ENCODE peak calls at places on chromosomes 6 and 20, in four cellular contexts. T is ovary, I is A549, S is upper lobe of left lung. F is an unnamed sample.
A peak's percentile ranks its signal among the peaks of the same experiment; 100 is the strongest.

GRCh38 chr6:85756982-85757381 is 114.3 kb upstream of the SYNCRIP start:
- DNase-seq in T (no peak), S (no peak), I (peak; percentile 23), F (no peak)

GRCh38 chr6:43936476-43936875 is 166.5 kb downstream of the VEGFA start:
- DNase-seq in S (no peak), T (no peak), I (no peak), F (no peak)

GRCh38 chr6:63624091-63624490 is 11.5 kb upstream of the PHF3 start:
- DNase-seq in I (no peak), T (no peak), S (no peak), F (no peak)

GRCh38 chr6:140319209-140319608 is 944.8 kb upstream of the CITED2 start:
- DNase-seq in I (peak; percentile 12), S (no peak), T (no peak), F (no peak)

GRCh38 chr6:46652232-46652602 is 401 bp downstream of the CYP39A1 start:
- DNase-seq in S (no peak), I (no peak), T (no peak), F (no peak)

GRCh38 chr6:156787569-156788492 is 10.7 kb downstream of the ARID1B start:
- DNase-seq in S (no peak), I (no peak), T (no peak), F (no peak)

GRCh38 chr20:25058051-25058796 is at the start of gene ACSS1:
- DNase-seq in T (peak; percentile 62), I (peak; percentile 54), S (peak; percentile 94), F (peak; percentile 70)

GRCh38 chr20:20603339-20603990 is 109.0 kb downstream of the RALGAPA2 start:
- DNase-seq in T (no peak), S (no peak), I (no peak), F (no peak)

GRCh38 chr6:12844284-12845223 is 128.0 kb downstream of the PHACTR1 start:
- DNase-seq in T (no peak), I (peak; percentile 13), S (no peak), F (no peak)

GRCh38 chr6:41986339-41986738 is 44.7 kb upstream of the CCND3 start:
- DNase-seq in S (no peak), I (no peak), T (no peak), F (no peak)

GRCh38 chr6:20802596-20802995 is 268.3 kb downstream of the CDKAL1 start:
- DNase-seq in S (no peak), I (no peak), T (no peak), F (no peak)

GRCh38 chr6:112184996-112185395 is 69.4 kb downstream of the LAMA4 start:
- DNase-seq in T (no peak), I (no peak), S (no peak), F (no peak)

GRCh38 chr6:137734005-137734874 is 132.8 kb upstream of the TNFAIP3 start:
- DNase-seq in S (no peak), T (no peak), I (no peak), F (no peak)

GRCh38 chr20:12012241-12013222 is 94.8 kb downstream of the BTBD3 start:
- DNase-seq in T (no peak), I (peak; percentile 65), S (no peak), F (peak; percentile 28)

GRCh38 chr6:125957845-125958244 is 1.3 kb downstream of the HINT3 start:
- DNase-seq in T (no peak), I (peak; percentile 50), S (no peak), F (no peak)

GRCh38 chr6:36713846-36714245 is 16.2 kb downstream of the RAB44 start:
- DNase-seq in I (no peak), T (no peak), S (no peak), F (no peak)

GRCh38 chr20:13412806-13413445 is 191.9 kb downstream of the ISM1 start:
- DNase-seq in T (no peak), I (peak; percentile 28), S (no peak), F (no peak)

GRCh38 chr6:11050735-11051134 is 6.6 kb upstream of the ELOVL2 start:
- DNase-seq in T (no peak), S (no peak), I (peak; percentile 29), F (no peak)

GRCh38 chr6:169177516-169178196 is 76.0 kb downstream of the THBS2 start:
- DNase-seq in T (no peak), I (no peak), S (no peak), F (no peak)

GRCh38 chr20:57856658-57857057 is 146.8 kb upstream of the PMEPA1 start:
- DNase-seq in I (no peak), S (no peak), T (no peak), F (no peak)

GRCh38 chr6:157329829-157330228 is 6.5 kb upstream of the TMEM242 start:
- DNase-seq in S (no peak), I (no peak), T (no peak), F (no peak)

GRCh38 chr6:53065266-53066058 is at the start of gene FBXO9:
- DNase-seq in T (peak; percentile 76), I (peak; percentile 58), S (peak; percentile 95), F (peak; percentile 51)

GRCh38 chr6:43667245-43668150 is 20.1 kb downstream of the MRPS18A start:
- DNase-seq in I (peak; percentile 68), S (peak; percentile 88), T (peak; percentile 73), F (peak; percentile 92)

GRCh38 chr6:26323525-26324294 is 41.3 kb upstream of the BTN3A2 start:
- DNase-seq in S (no peak), I (no peak), T (no peak), F (no peak)

GRCh38 chr6:143864234-143864633 is at the start of gene ZC2HC1B:
- DNase-seq in S (no peak), I (no peak), T (no peak), F (no peak)

GRCh38 chr20:49797292-49797628 is 15.4 kb upstream of the SLC9A8 start:
- DNase-seq in I (no peak), T (no peak), S (no peak), F (no peak)

GRCh38 chr6:154218336-154218735 is 138.3 kb downstream of the IPCEF1 start:
- DNase-seq in I (no peak), S (no peak), T (no peak), F (no peak)

GRCh38 chr20:558117-558516 is 14.5 kb upstream of the CSNK2A1 start:
- DNase-seq in S (no peak), T (no peak), I (no peak), F (no peak)

GRCh38 chr6:44097782-44098317 is 29.4 kb downstream of the MRPL14 start:
- DNase-seq in S (no peak), T (no peak), I (no peak), F (no peak)

GRCh38 chr6:13454286-13455221 is 32.8 kb downstream of the GFOD1 start:
- DNase-seq in I (no peak), T (no peak), S (no peak), F (peak; percentile 32)

GRCh38 chr6:39296745-39297640 is 17.2 kb downstream of the KCNK17 start:
- DNase-seq in I (no peak), S (peak; percentile 85), T (peak; percentile 70), F (no peak)

GRCh38 chr20:41361757-41362747 is 4.6 kb downstream of the EMILIN3 start:
- DNase-seq in S (peak; percentile 85), I (no peak), T (no peak), F (no peak)

GRCh38 chr6:37054171-37054570 is 48.7 kb downstream of the FGD2 start:
- DNase-seq in I (no peak), S (peak; percentile 37), T (no peak), F (no peak)

GRCh38 chr20:6157345-6157744 is 34.5 kb upstream of the FERMT1 start:
- DNase-seq in S (no peak), T (no peak), I (peak; percentile 31), F (no peak)

GRCh38 chr6:128519931-128520435 is 416 bp downstream of the PTPRK start:
- DNase-seq in S (peak; percentile 86), T (peak; percentile 59), I (peak; percentile 25), F (peak; percentile 45)

GRCh38 chr6:165404703-165405102 is 95.3 kb upstream of the C6orf118 start:
- DNase-seq in T (no peak), I (no peak), S (no peak), F (no peak)

GRCh38 chr20:9514461-9515210 is at the start of gene LAMP5:
- DNase-seq in I (no peak), T (no peak), S (peak; percentile 77), F (no peak)

GRCh38 chr6:121112358-121112757 is 221.9 kb downstream of the TBC1D32 start:
- DNase-seq in I (no peak), T (no peak), S (no peak), F (no peak)

GRCh38 chr20:49396230-49396629 is 86.2 kb downstream of the KCNB1 start:
- DNase-seq in S (no peak), T (no peak), I (no peak), F (no peak)

GRCh38 chr20:57622579-57623381 is 2.6 kb upstream of the ZBP1 start:
- DNase-seq in T (no peak), I (peak; percentile 91), S (peak; percentile 91), F (peak; percentile 68)

GRCh38 chr6:73086726-73087125 is 138.6 kb downstream of the KHDC1L start:
- DNase-seq in I (no peak), T (no peak), S (no peak), F (no peak)

GRCh38 chr6:73085362-73085975 is 139.8 kb downstream of the KHDC1L start:
- DNase-seq in T (no peak), I (no peak), S (no peak), F (no peak)

GRCh38 chr6:73083886-73084285 is 141.4 kb downstream of the KHDC1L start:
- DNase-seq in S (no peak), T (no peak), I (no peak), F (no peak)

GRCh38 chr6:73088138-73088813 is 137.0 kb downstream of the KHDC1L start:
- DNase-seq in I (no peak), S (no peak), T (no peak), F (no peak)
- TF ChIP-seq EP300 in I (no peak), S (no peak), T (no peak), F (no peak)

GRCh38 chr6:146913842-146914562 is 290.2 kb upstream of the STXBP5 start:
- DNase-seq in S (peak; percentile 9), I (peak; percentile 90), T (peak; percentile 68), F (peak; percentile 28)
- TF ChIP-seq EP300 in S (no peak), I (no peak), T (no peak), F (no peak)

DNA sequence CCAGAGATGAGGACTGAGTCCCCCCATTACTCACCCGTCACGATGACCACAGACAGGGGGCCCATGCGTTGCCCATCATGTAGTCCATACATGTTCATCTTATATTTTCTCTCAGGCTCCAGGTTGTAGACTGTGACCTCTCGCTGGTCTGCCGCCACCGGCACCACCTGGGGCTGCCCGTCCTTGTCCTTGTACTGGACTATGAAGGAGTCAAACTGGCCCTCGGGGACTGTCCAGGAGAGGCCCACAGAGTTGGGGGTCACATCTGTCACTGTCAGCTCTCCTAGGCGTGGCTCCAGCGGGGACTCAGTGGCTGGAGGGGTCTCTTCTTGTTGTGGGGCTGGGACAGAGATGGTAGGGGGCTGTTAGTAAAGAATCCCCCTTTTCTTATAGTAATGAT is 35.4 kb downstream of the CYP21A2 start:
- DNase-seq in S (peak; percentile 60), T (no peak), I (no peak), F (no peak)
- TF ChIP-seq EP300 in S (no peak), T (no peak), I (no peak), F (no peak)

DNA sequence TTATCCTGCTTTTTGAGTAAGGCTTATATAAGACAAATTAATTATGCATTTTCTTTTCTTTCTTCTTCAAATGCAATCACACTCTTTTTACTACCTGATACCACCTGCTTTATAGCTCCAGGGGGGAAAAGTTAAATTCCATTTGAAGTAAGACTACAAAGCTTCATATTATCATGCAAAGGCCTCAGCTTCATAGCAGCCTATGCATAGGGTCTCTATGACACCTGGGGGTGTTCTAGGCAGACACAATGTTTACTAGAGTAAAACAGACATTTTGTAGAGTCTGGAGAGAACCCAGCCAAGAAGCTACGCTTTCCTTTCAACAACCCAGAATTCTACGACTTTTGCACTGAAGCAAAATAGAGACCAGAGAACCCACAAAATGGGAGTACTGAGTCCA is 148.0 kb downstream of the MCHR2 start:
- DNase-seq in S (no peak), T (no peak), I (no peak), F (no peak)
- TF ChIP-seq EP300 in S (no peak), T (no peak), I (no peak), F (no peak)

GRCh38 chr20:35151739-35152138 is 4.6 kb upstream of the EDEM2 start:
- DNase-seq in I (no peak), T (no peak), S (no peak), F (no peak)
- TF ChIP-seq EP300 in I (no peak), T (no peak), S (no peak), F (no peak)